ENCODE peak calls at places on chromosomes 4 and X, in four cellular contexts. L is Peyer's patch, T is HepG2, Z is upper lobe of left lung. K is an unnamed sample.

GRCh38 chrX:19625612-19626011 is 110.3 kb upstream of the MAP3K15 start:
- DNase-seq in L (no peak), T (no peak), Z (no peak), K (no peak)

GRCh38 chrX:9682456-9682855 is 83.2 kb downstream of the GPR143 start:
- DNase-seq in L (no peak), T (no peak), Z (no peak), K (no peak)

GRCh38 chr4:120692964-120693363 is 229.6 kb downstream of the PRDM5 start:
- DNase-seq in L (no peak), T (peak; percentile 38), Z (no peak), K (no peak)

GRCh38 chrX:131675596-131676194 is 131.8 kb downstream of the OR13H1 start:
- DNase-seq in L (no peak), T (peak; percentile 8), Z (no peak), K (no peak)

GRCh38 chrX:153973127-153974002 is 811 bp downstream of the TMEM187 start:
- DNase-seq in L (no peak), T (peak; percentile 40), Z (no peak), K (no peak)

GRCh38 chr4:84897516-84897915 is 69.0 kb downstream of the WDFY3 start:
- DNase-seq in L (no peak), T (no peak), Z (no peak), K (no peak)

GRCh38 chr4:83716874-83717273 is 181.0 kb downstream of the GPAT3 start:
- DNase-seq in L (no peak), T (no peak), Z (no peak), K (no peak)

GRCh38 chrX:18428006-18428405 is 2.6 kb downstream of the CDKL5 start:
- DNase-seq in L (no peak), T (peak; percentile 59), Z (no peak), K (no peak)

GRCh38 chrX:12693754-12694153 is 97.5 kb upstream of the PRPS2 start:
- DNase-seq in L (no peak), T (no peak), Z (no peak), K (no peak)

GRCh38 chr4:156685308-156685707 is 286.3 kb downstream of the PDGFC start:
- DNase-seq in L (no peak), T (no peak), Z (no peak), K (no peak)

GRCh38 chr4:107858158-107858742 is 33.5 kb downstream of the SGMS2 start:
- DNase-seq in L (no peak), T (no peak), Z (no peak), K (no peak)

GRCh38 chr4:141002323-141002805 is 130.9 kb downstream of the RNF150 start:
- DNase-seq in L (no peak), T (no peak), Z (no peak), K (no peak)

GRCh38 chrX:150517303-150517896 is 51.0 kb upstream of the MTM1 start:
- DNase-seq in L (no peak), T (no peak), Z (no peak), K (no peak)

GRCh38 chr4:139663561-139664138 is 2.0 kb upstream of the MGST2 start:
- DNase-seq in L (no peak), T (no peak), Z (no peak), K (no peak)

GRCh38 chr4:105641876-105642275 is 66.6 kb downstream of the INTS12 start:
- DNase-seq in L (no peak), T (no peak), Z (no peak), K (no peak)

GRCh38 chr4:168651374-168651773 is 154.5 kb downstream of the PALLD start:
- DNase-seq in L (no peak), T (no peak), Z (no peak), K (no peak)

GRCh38 chr4:115360441-115360840 is 247.0 kb upstream of the NDST4 start:
- DNase-seq in L (no peak), T (no peak), Z (no peak), K (no peak)

GRCh38 chr4:7324651-7325121 is 110.0 kb downstream of the PSAPL1 start:
- DNase-seq in L (no peak), T (no peak), Z (no peak), K (no peak)

GRCh38 chr4:125303821-125304220 is 10.9 kb upstream of the FAT4 start:
- DNase-seq in L (no peak), T (no peak), Z (no peak), K (no peak)

DNA sequence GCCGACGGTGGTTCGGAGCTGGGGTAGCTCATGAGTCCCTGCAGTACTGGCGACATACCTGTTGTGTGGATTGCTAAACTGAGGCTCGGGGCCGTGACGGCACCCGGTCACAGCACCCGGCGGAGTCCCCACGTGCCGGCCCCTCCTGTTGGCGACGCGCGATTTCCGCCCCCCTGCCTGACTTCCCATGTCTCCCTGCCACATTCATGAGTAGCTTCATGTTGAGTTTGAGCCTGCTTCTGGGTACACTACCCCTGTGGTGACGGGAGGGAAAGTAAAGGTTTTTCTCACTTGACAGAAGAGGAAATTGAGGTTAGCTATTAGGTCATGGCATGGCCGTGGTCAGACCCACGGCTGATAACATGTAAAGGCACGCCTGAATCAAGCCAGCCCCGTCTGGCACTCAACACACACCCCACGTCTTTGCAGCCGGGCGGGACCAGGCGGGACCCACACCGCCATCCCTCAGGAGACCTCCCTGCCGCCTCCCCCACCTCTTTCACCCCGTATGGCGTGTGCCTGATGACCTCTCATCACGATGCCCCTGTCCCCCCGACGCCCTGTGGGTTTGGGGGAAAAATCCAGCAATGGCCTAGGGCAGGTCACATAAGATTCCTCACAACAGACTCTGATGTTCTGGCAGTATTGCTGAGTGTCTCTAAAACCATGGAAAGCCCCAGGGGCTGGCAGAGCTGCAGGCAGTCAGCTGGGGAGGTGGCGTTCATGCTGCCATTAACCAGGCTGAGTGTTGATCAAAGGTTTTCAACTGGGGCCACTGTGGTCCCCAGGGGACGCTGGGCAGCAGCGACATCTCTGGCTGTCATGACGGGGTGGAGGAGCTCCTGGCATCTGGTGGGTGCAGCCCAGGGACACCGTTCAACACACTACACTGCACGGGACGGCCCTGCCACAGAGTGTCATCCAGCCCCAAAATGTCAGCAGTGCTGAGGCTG is 29.2 kb downstream of the P2RY8 start:
- DNase-seq in L (peak; percentile 71), T (no peak), Z (peak; percentile 76), K (no peak)
- TF ChIP-seq POLR2A in L (no peak), T (no peak), Z (no peak), K (no peak)

GRCh38 chrX:79415056-79415455 is 47.9 kb upstream of the ITM2A start:
- DNase-seq in L (no peak), T (no peak), Z (no peak), K (no peak)

GRCh38 chrX:79409657-79410056 is 42.5 kb upstream of the ITM2A start:
- DNase-seq in L (no peak), T (no peak), Z (no peak), K (no peak)

GRCh38 chrX:79413009-79413408 is 45.9 kb upstream of the ITM2A start:
- DNase-seq in L (no peak), T (peak; percentile 0), Z (no peak), K (no peak)

GRCh38 chrX:79408623-79409322 is 41.6 kb upstream of the ITM2A start:
- DNase-seq in L (no peak), T (no peak), Z (no peak), K (no peak)

GRCh38 chrX:79413963-79414362 is 46.8 kb upstream of the ITM2A start:
- DNase-seq in L (no peak), T (no peak), Z (no peak), K (no peak)
- H3K4me3 ChIP-seq in L (no peak overlapping the region), T (no peak overlapping the region), Z (no peak overlapping the region), K (no peak overlapping the region)

GRCh38 chr4:112651641-112652040 is 14.7 kb downstream of the LARP7 start:
- DNase-seq in L (no peak), T (no peak), Z (no peak), K (no peak)

GRCh38 chr4:112655270-112655669 is 18.3 kb downstream of the LARP7 start:
- DNase-seq in L (no peak), T (no peak), Z (no peak), K (no peak)

GRCh38 chr4:112649055-112649408 is 12.1 kb downstream of the LARP7 start:
- DNase-seq in L (no peak), T (no peak), Z (no peak), K (no peak)

GRCh38 chr4:112650332-112650731 is 13.4 kb downstream of the LARP7 start:
- DNase-seq in L (no peak), T (no peak), Z (no peak), K (no peak)

GRCh38 chr4:112652216-112652615 is 15.3 kb downstream of the LARP7 start:
- DNase-seq in L (no peak), T (no peak), Z (no peak), K (no peak)
- H3K4me1 ChIP-seq in L (no peaks in the 10 kb centered on the region), T (no peaks in the 10 kb centered on the region), Z (no peaks in the 10 kb centered on the region), K (no peaks in the 10 kb centered on the region)

GRCh38 chr4:39697740-39698423 is at the start of gene UBE2K:
- DNase-seq in L (peak; percentile 72), T (peak; percentile 83), Z (peak; percentile 98), K (peak; percentile 79)
- TF ChIP-seq POLR2A in L (peak; percentile 75), T (peak; percentile 94), Z (peak; percentile 79), K (peak; percentile 85)

GRCh38 chr4:179662522-179662921 is 2220.3 kb upstream of the AGA start:
- DNase-seq in L (no peak), T (no peak), Z (no peak), K (no peak)

GRCh38 chr4:179666226-179666625 is 2224.0 kb upstream of the AGA start:
- DNase-seq in L (no peak), T (no peak), Z (no peak), K (no peak)

GRCh38 chr4:179663641-179664431 is 2221.6 kb upstream of the AGA start:
- DNase-seq in L (no peak), T (no peak), Z (peak; percentile 35), K (no peak)

DNA sequence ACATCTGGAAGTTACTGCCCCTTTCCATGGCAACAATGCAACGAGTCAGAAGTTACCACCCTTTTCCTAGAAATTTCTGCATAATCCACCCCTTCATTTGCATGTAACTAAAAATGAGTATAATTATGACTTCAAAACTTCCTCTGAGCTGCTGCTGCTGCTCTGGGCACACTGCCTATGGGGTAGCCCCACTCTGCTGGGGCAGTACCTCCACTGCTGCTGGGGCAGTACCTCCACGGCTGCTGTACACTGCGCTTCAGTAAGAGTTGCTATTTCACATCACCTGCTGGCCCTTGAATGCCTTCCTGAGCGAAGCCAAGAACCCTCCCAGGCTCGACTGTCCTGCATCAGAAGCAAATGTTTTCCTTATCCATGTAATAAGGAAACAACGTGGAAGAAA is 2222.4 kb upstream of the AGA start:
- DNase-seq in L (no peak), T (no peak), Z (peak; percentile 17), K (no peak)
- H3K4me3 ChIP-seq in L (no peak overlapping the region), T (no peak overlapping the region), Z (no peak overlapping the region), K (no peak overlapping the region)

GRCh38 chr4:102815981-102816380 is 11.4 kb downstream of the UBE2D3 start:
- DNase-seq in L (no peak), T (peak; percentile 66), Z (no peak), K (no peak)
- H3K4me1 ChIP-seq in L (peaks cover 51% of the 10 kb centered on the region), T (peaks cover 51% of the 10 kb centered on the region), Z (peaks cover 96% of the 10 kb centered on the region), K (peaks cover 6% of the 10 kb centered on the region)

GRCh38 chr4:147731611-147732515 is at the start of gene ARHGAP10:
- DNase-seq in L (peak; percentile 32), T (no peak), Z (peak; percentile 95), K (peak; percentile 75)
- TF ChIP-seq POLR2A in L (no peak), T (no peak), Z (no peak), K (peak; percentile 21)